ENCODE peak calls at places on chromosomes 5 and 9, in six cellular contexts. U is CD8-positive, alpha-beta T cell; I is A172; K is T-helper 1 cell; V is DMS153; X is midbrain. G is an unnamed sample.
A peak's percentile ranks its signal among the peaks of the same experiment; 100 is the strongest.

GRCh38 chr5:115494570-115495289 is 49.8 kb downstream of the FEM1C start:
- DNase-seq in K (no peak), V (no peak), U (no peak), I (peak; percentile 60), X (no peak), G (no peak)

GRCh38 chr9:122212473-122213004 is 16.2 kb downstream of the LHX6 start:
- DNase-seq in U (no peak), I (no peak), V (no peak), X (no peak), K (no peak), G (no peak)

GRCh38 chr5:176547811-176548210 is 1.3 kb upstream of the CDHR2 start:
- DNase-seq in U (no peak), X (no peak), V (no peak), I (no peak), K (no peak), G (no peak)

GRCh38 chr9:132591751-132592314 is 9.4 kb downstream of the BARHL1 start:
- DNase-seq in K (no peak), V (no peak), U (no peak), I (no peak), X (no peak), G (peak; percentile 84)

GRCh38 chr5:168334161-168335094 is 43.0 kb downstream of the WWC1 start:
- DNase-seq in K (no peak), U (no peak), I (peak; percentile 68), X (no peak), V (no peak), G (peak; percentile 87)

GRCh38 chr9:16653491-16654407 is 216.7 kb downstream of the BNC2 start:
- DNase-seq in K (no peak), I (peak; percentile 8), V (peak; percentile 33), X (no peak), U (no peak), G (no peak)

GRCh38 chr5:10921176-10921575 is 160.1 kb upstream of the DAP start:
- DNase-seq in U (no peak), V (no peak), X (no peak), I (no peak), K (no peak), G (no peak)

GRCh38 chr5:173800340-173800739 is 87.8 kb upstream of the CPEB4 start:
- DNase-seq in K (no peak), I (no peak), U (no peak), V (no peak), X (no peak), G (no peak)

GRCh38 chr5:112634166-112634565 is 103.5 kb upstream of the APC start:
- DNase-seq in X (no peak), V (no peak), K (no peak), I (no peak), U (no peak), G (no peak)

GRCh38 chr5:385321-385720 is 57.7 kb upstream of the EXOC3 start:
- DNase-seq in X (no peak), V (no peak), U (no peak), K (no peak), I (no peak), G (no peak)

GRCh38 chr9:114779352-114779845 is 26.4 kb downstream of the TNFSF15 start:
- DNase-seq in X (no peak), V (peak; percentile 87), I (peak; percentile 97), K (no peak), U (no peak), G (no peak)

GRCh38 chr5:963310-963672 is 45.3 kb upstream of the NKD2 start:
- DNase-seq in I (no peak), V (no peak), U (peak; percentile 46), K (no peak), X (no peak), G (peak; percentile 47)

GRCh38 chr9:8677725-8678124 is 878.1 kb upstream of the DMAC1 start:
- DNase-seq in K (no peak), V (no peak), U (no peak), X (no peak), I (no peak), G (peak; percentile 37)

GRCh38 chr5:81242906-81243436 is 9.8 kb downstream of the CKMT2 start:
- DNase-seq in K (no peak), I (no peak), V (peak; percentile 53), U (no peak), X (no peak), G (no peak)